ENCODE peak calls at places on chromosomes 7 and 10, in five cellular contexts. E is naive thymus-derived CD4-positive, alpha-beta T cell; O is aorta; J is HCT116; D is trophoblast cell. H is an unnamed sample.

GRCh38 chr10:3636356-3637181 is 148.4 kb downstream of the KLF6 start:
- DNase-seq in E (no peak), O (no peak), J (peak; percentile 13), D (peak; percentile 98), H (no peak)

GRCh38 chr7:150405584-150406310 is 26.6 kb downstream of the ZNF775 start:
- DNase-seq in E (no peak), O (peak; percentile 75), J (no peak), D (peak; percentile 10), H (no peak)

GRCh38 chr7:386385-386784 is 96.4 kb downstream of the FOXL3 start:
- DNase-seq in E (no peak), O (peak; percentile 26), J (no peak), D (no peak), H (no peak)

GRCh38 chr7:25770235-25770634 is 381.8 kb upstream of the NFE2L3 start:
- DNase-seq in E (no peak), O (no peak), J (no peak), D (no peak), H (no peak)

GRCh38 chr7:96205665-96206064 is 116.2 kb downstream of the SLC25A13 start:
- DNase-seq in E (no peak), O (no peak), J (no peak), D (no peak), H (no peak)

GRCh38 chr7:73972614-73973013 is 55.4 kb upstream of the ELN start:
- DNase-seq in E (no peak), O (peak; percentile 32), J (no peak), D (no peak), H (no peak)

GRCh38 chr7:102404005-102404861 is 8.1 kb downstream of the PRKRIP1 start:
- DNase-seq in E (peak; percentile 63), O (no peak), J (peak; percentile 35), D (peak; percentile 81), H (peak; percentile 68)

GRCh38 chr10:59585046-59585700 is 124.5 kb downstream of the SLC16A9 start:
- DNase-seq in E (no peak), O (no peak), J (no peak), D (peak; percentile 39), H (no peak)

GRCh38 chr7:39042706-39043105 is 65.0 kb downstream of the POU6F2 start:
- DNase-seq in E (no peak), O (no peak), J (no peak), D (no peak), H (no peak)

GRCh38 chr7:130365093-130365492 is 15.2 kb upstream of the CPA1 start:
- DNase-seq in E (no peak), O (no peak), J (no peak), D (no peak), H (no peak)

GRCh38 chr10:61958311-61958710 is 56.8 kb downstream of the ARID5B start:
- DNase-seq in E (no peak), O (no peak), J (no peak), D (no peak), H (no peak)

GRCh38 chr7:147756290-147756689 is 834.3 kb upstream of the C7orf33 start:
- DNase-seq in E (no peak), O (no peak), J (no peak), D (no peak), H (no peak)

GRCh38 chr7:158814637-158815036 is 14.7 kb downstream of the ESYT2 start:
- DNase-seq in E (peak; percentile 76), O (peak; percentile 60), J (no peak), D (no peak), H (peak; percentile 58)

GRCh38 chr10:73910764-73911552 is at the start of gene PLAU:
- DNase-seq in E (peak; percentile 25), O (peak; percentile 84), J (no peak), D (peak; percentile 43), H (peak; percentile 41)

GRCh38 chr10:17735166-17735941 is 16.6 kb upstream of the TMEM236 start:
- DNase-seq in E (no peak), O (peak; percentile 82), J (no peak), D (no peak), H (no peak)

GRCh38 chr10:68208424-68209042 is 23.4 kb downstream of the ATOH7 start:
- DNase-seq in E (no peak), O (no peak), J (peak; percentile 81), D (peak; percentile 68), H (no peak)

GRCh38 chr7:75762350-75762917 is 9.6 kb downstream of the CCL26 start:
- DNase-seq in E (peak; percentile 48), O (no peak), J (peak; percentile 40), D (peak; percentile 84), H (peak; percentile 58)

GRCh38 chr10:68423522-68423921 is 16.4 kb upstream of the RUFY2 start:
- DNase-seq in E (peak; percentile 39), O (no peak), J (no peak), D (no peak), H (no peak)

GRCh38 chr7:5424689-5425506 is 1.3 kb upstream of the TNRC18 start:
- DNase-seq in E (no peak), O (peak; percentile 85), J (no peak), D (peak; percentile 48), H (peak; percentile 8)

GRCh38 chr7:7014827-7015610 is 167.3 kb upstream of the C1GALT1 start:
- DNase-seq in E (no peak), O (no peak), J (no peak), D (peak; percentile 41), H (no peak)

GRCh38 chr10:114905450-114905849 is 32.5 kb upstream of the TRUB1 start:
- DNase-seq in E (no peak), O (no peak), J (peak; percentile 55), D (no peak), H (no peak)

GRCh38 chr10:73860050-73860491 is 14.3 kb downstream of the CAMK2G start:
- DNase-seq in E (no peak), O (no peak), J (no peak), D (no peak), H (no peak)

GRCh38 chr7:2688409-2689342 is 674 bp downstream of the AMZ1 start:
- DNase-seq in E (no peak), O (no peak), J (no peak), D (peak; percentile 65), H (no peak)

GRCh38 chr10:44313706-44314307 is 71.1 kb downstream of the CXCL12 start:
- DNase-seq in E (no peak), O (no peak), J (no peak), D (no peak), H (no peak)

GRCh38 chr10:6037975-6038624 is 24.1 kb downstream of the IL2RA start:
- DNase-seq in E (peak; percentile 41), O (no peak), J (no peak), D (no peak), H (peak; percentile 66)
- H3K27ac ChIP-seq in E (peak overlapping the region; percentile 62), O (no peak overlapping the region), J (no peak overlapping the region), D (no peak overlapping the region), H (peak overlapping the region; percentile 65)

GRCh38 chr7:157692156-157693011 is 355.6 kb downstream of the DNAJB6 start:
- DNase-seq in E (no peak), O (peak; percentile 76), J (no peak), D (no peak), H (no peak)
- H3K27me3 ChIP-seq in E (peaks cover 31% of the 10 kb centered on the region), O (no peaks in the 10 kb centered on the region), J (no peaks in the 10 kb centered on the region), D (peaks cover 60% of the 10 kb centered on the region), H (peaks cover 17% of the 10 kb centered on the region)

DNA sequence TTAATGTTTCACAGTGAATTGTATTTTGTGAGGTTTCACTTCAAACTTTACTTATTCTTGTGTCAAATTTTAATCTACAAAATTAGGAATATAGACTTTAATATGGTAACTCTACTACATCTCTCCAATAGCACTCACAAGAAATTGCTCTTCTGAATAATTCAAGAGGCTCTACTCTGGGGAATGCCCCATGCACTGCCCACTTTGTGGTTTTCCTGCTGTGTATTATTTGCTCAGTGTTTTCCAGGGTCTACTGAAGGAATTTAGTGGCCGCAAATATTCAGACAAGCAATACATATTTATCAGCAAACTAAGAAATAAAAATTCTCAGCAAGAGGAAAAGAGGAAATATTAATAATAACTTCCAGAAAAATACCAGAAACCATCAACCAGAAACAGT is 611.4 kb downstream of the TNS3 start:
- DNase-seq in E (no peak), O (no peak), J (no peak), D (no peak), H (no peak)
- H3K27ac ChIP-seq in E (no peak overlapping the region), O (no peak overlapping the region), J (no peak overlapping the region), D (no peak overlapping the region), H (no peak overlapping the region)

GRCh38 chr10:48207853-48208252 is 66.6 kb downstream of the FRMPD2 start:
- DNase-seq in E (no peak), O (no peak), J (no peak), D (no peak), H (no peak)
- H3K27me3 ChIP-seq in E (no peaks in the 10 kb centered on the region), O (peaks cover 1% of the 10 kb centered on the region), J (no peaks in the 10 kb centered on the region), D (no peaks in the 10 kb centered on the region), H (peaks cover 4% of the 10 kb centered on the region)

GRCh38 chr7:42961182-42961581 is 29.0 kb downstream of the MRPL32 start:
- DNase-seq in E (no peak), O (no peak), J (no peak), D (peak; percentile 55), H (no peak)

GRCh38 chr7:42964293-42964692 is 32.1 kb downstream of the MRPL32 start:
- DNase-seq in E (no peak), O (no peak), J (no peak), D (no peak), H (no peak)

GRCh38 chr7:42959549-42959948 is 27.4 kb downstream of the MRPL32 start:
- DNase-seq in E (no peak), O (no peak), J (no peak), D (no peak), H (no peak)

GRCh38 chr7:42964849-42965805 is 33.0 kb downstream of the MRPL32 start:
- DNase-seq in E (no peak), O (no peak), J (no peak), D (no peak), H (no peak)

GRCh38 chr7:42960762-42961161 is 28.6 kb downstream of the MRPL32 start:
- DNase-seq in E (no peak), O (no peak), J (no peak), D (no peak), H (no peak)
- H3K27ac ChIP-seq in E (no peak overlapping the region), O (no peak overlapping the region), J (no peak overlapping the region), D (no peak overlapping the region), H (no peak overlapping the region)

GRCh38 chr10:124165827-124166226 is 72.4 kb upstream of the CHST15 start:
- DNase-seq in E (no peak), O (no peak), J (no peak), D (no peak), H (no peak)
- H3K27me3 ChIP-seq in E (no peaks in the 10 kb centered on the region), O (no peaks in the 10 kb centered on the region), J (no peaks in the 10 kb centered on the region), D (no peaks in the 10 kb centered on the region), H (no peaks in the 10 kb centered on the region)